ENCODE peak calls at places on chromosomes 12 and 14, in eight cellular contexts. P is K562, T is GM12878, L is endothelial cell of umbilical vein, G is SK-N-SH, I is H1, U is spleen, R is stomach. Q is an unnamed sample. For H3K9me3, the result is how much of the 10 kb centered on the place peaks cover.

GRCh38 chr12:34302131-34302885 is 280.0 kb downstream of the ALG10 start:
- DNase-seq in L (no peak), G (no peak), T (no peak), U (peak), R (no peak), I (no peak), P (no peak), Q (no peak)

GRCh38 chr14:35116242-35116641 is 5.5 kb downstream of the PPP2R3C start:
- DNase-seq in T (no peak), U (no peak), L (no peak), I (no peak), R (no peak), P (no peak), G (no peak), Q (no peak)

GRCh38 chr14:57293851-57294837 is 25.4 kb downstream of the AP5M1 start:
- DNase-seq in G (no peak), I (no peak), L (peak), R (no peak), U (no peak), T (no peak), P (no peak), Q (no peak)

GRCh38 chr14:71626281-71626835 is 305.9 kb upstream of the RGS6 start:
- DNase-seq in P (no peak), R (no peak), G (peak), L (no peak), U (no peak), I (no peak), T (no peak), Q (no peak)

GRCh38 chr12:67327466-67327865 is 58.3 kb downstream of the CAND1 start:
- DNase-seq in I (no peak), G (no peak), T (no peak), L (no peak), U (no peak), R (no peak), P (no peak), Q (no peak)

GRCh38 chr12:94134226-94134795 is 14.1 kb upstream of the PLXNC1 start:
- DNase-seq in L (peak), I (no peak), G (peak), R (no peak), P (peak), U (no peak), T (no peak), Q (no peak)

GRCh38 chr12:95339086-95339788 is 121.6 kb downstream of the VEZT start:
- DNase-seq in G (no peak), P (no peak), R (no peak), U (no peak), I (no peak), L (no peak), T (no peak), Q (no peak)

GRCh38 chr12:11830298-11830937 is 180.9 kb downstream of the ETV6 start:
- DNase-seq in I (no peak), L (no peak), T (peak), G (peak), U (no peak), P (no peak), R (no peak), Q (no peak)

GRCh38 chr12:29726321-29726692 is 57.4 kb downstream of the TMTC1 start:
- DNase-seq in P (no peak), U (no peak), I (no peak), G (no peak), R (no peak), T (no peak), L (peak), Q (peak)

GRCh38 chr14:21866479-21866878 is 192.9 kb upstream of the OR4E1 start:
- DNase-seq in I (no peak), R (no peak), L (peak), G (no peak), U (no peak), P (no peak), T (no peak), Q (no peak)

GRCh38 chr14:31843361-31844091 is 233.6 kb upstream of the ARHGAP5 start:
- DNase-seq in I (no peak), T (no peak), G (no peak), P (no peak), R (no peak), L (peak), U (no peak), Q (no peak)

GRCh38 chr12:14955876-14956811 is 5.3 kb downstream of the ARHGDIB start:
- DNase-seq in R (no peak), G (no peak), I (no peak), T (peak), P (no peak), L (no peak), U (no peak), Q (no peak)

GRCh38 chr14:61498811-61499210 is 177.4 kb downstream of the PRKCH start:
- DNase-seq in G (no peak), R (no peak), U (no peak), L (peak), I (no peak), P (no peak), T (no peak), Q (no peak)

GRCh38 chr12:31387466-31387865 is 61.5 kb upstream of the SINHCAF start:
- DNase-seq in T (no peak), L (no peak), P (no peak), G (no peak), R (no peak), I (peak), U (no peak), Q (no peak)

GRCh38 chr14:44895716-44896115 is 66.0 kb downstream of the KLHL28 start:
- DNase-seq in I (no peak), L (no peak), T (no peak), G (no peak), R (no peak), U (no peak), P (no peak), Q (no peak)

GRCh38 chr14:99481745-99482099 is 513 bp downstream of the CCNK start:
- DNase-seq in R (no peak), L (no peak), I (no peak), T (no peak), P (peak), G (no peak), U (no peak), Q (peak)

GRCh38 chr12:10021342-10021741 is 9.1 kb upstream of the CLEC9A start:
- DNase-seq in T (no peak), P (no peak), G (no peak), I (no peak), L (no peak), R (no peak), U (no peak), Q (no peak)

GRCh38 chr12:14614704-14615121 is 47.0 kb upstream of the PLBD1 start:
- DNase-seq in T (peak), U (no peak), P (no peak), I (no peak), L (no peak), G (no peak), R (no peak), Q (no peak)

GRCh38 chr14:47300801-47301200 is 374.6 kb downstream of the MDGA2 start:
- DNase-seq in T (no peak), U (no peak), G (no peak), R (no peak), I (no peak), L (no peak), P (no peak), Q (no peak)

GRCh38 chr12:47769234-47770085 is 3.6 kb upstream of the SLC48A1 start:
- DNase-seq in P (no peak), U (no peak), L (no peak), G (no peak), I (no peak), R (no peak), T (no peak), Q (no peak)

GRCh38 chr14:93059917-93060545 is 55.7 kb downstream of the ITPK1 start:
- DNase-seq in R (no peak), G (peak), T (no peak), U (no peak), I (no peak), L (no peak), P (no peak), Q (no peak)

GRCh38 chr12:93698307-93699092 is 21.3 kb downstream of the CRADD start:
- DNase-seq in R (no peak), G (no peak), I (no peak), T (no peak), L (no peak), P (no peak), U (no peak), Q (no peak)

GRCh38 chr12:67394600-67394999 is 125.4 kb downstream of the CAND1 start:
- DNase-seq in I (no peak), P (no peak), U (no peak), L (peak), G (no peak), T (no peak), R (no peak), Q (peak)

GRCh38 chr12:85681333-85681732 is 154.9 kb downstream of the RASSF9 start:
- DNase-seq in P (no peak), U (no peak), R (no peak), L (no peak), G (no peak), I (no peak), T (no peak), Q (no peak)

GRCh38 chr12:75781532-75782046 is 250.0 kb downstream of the PHLDA1 start:
- DNase-seq in U (no peak), I (no peak), T (no peak), P (peak), R (no peak), G (no peak), L (peak), Q (no peak)

GRCh38 chr12:122021193-122021821 is 377 bp upstream of the BCL7A start:
- DNase-seq in I (peak), R (no peak), P (no peak), L (peak), U (peak), G (no peak), T (no peak), Q (peak)

GRCh38 chr12:94263011-94263786 is 114.8 kb downstream of the PLXNC1 start:
- DNase-seq in T (peak), U (peak), G (no peak), P (no peak), L (no peak), I (no peak), R (no peak), Q (no peak)

GRCh38 chr12:52210925-52211650 is 19.3 kb upstream of the KRT80 start:
- DNase-seq in U (peak), G (no peak), R (no peak), P (no peak), L (no peak), I (no peak), T (no peak), Q (no peak)

GRCh38 chr14:92702441-92702918 is 45.9 kb downstream of the LGMN start:
- DNase-seq in G (no peak), R (no peak), T (peak), P (no peak), I (no peak), L (no peak), U (peak), Q (no peak)

GRCh38 chr12:851913-852312 is 97.6 kb downstream of the RAD52 start:
- DNase-seq in G (no peak), I (no peak), T (no peak), L (peak), P (no peak), R (no peak), U (no peak), Q (no peak)

GRCh38 chr12:125861299-125862281 is 796.4 kb downstream of the AACS start:
- DNase-seq in P (peak), T (no peak), R (peak), U (peak), G (peak), I (no peak), L (no peak), Q (peak)

GRCh38 chr12:127182018-127182417 is 1085.0 kb upstream of the TMEM132C start:
- DNase-seq in L (no peak), P (no peak), R (no peak), T (no peak), U (no peak), I (no peak), G (no peak), Q (no peak)

GRCh38 chr12:22880331-22880730 is 255.4 kb downstream of the ETNK1 start:
- DNase-seq in L (no peak), T (no peak), G (no peak), I (no peak), U (no peak), P (no peak), R (no peak), Q (no peak)

GRCh38 chr14:97298331-97298730 is 501.1 kb downstream of the VRK1 start:
- DNase-seq in T (no peak), R (no peak), L (no peak), U (no peak), G (peak), I (peak), P (peak), Q (no peak)

GRCh38 chr12:94329366-94329765 is 130.3 kb downstream of the CEP83 start:
- DNase-seq in T (no peak), G (no peak), P (no peak), U (no peak), I (no peak), L (no peak), R (no peak), Q (no peak)

GRCh38 chr12:118035194-118036041 is 18.9 kb downstream of the RFC5 start:
- DNase-seq in L (peak), U (no peak), I (no peak), T (peak), R (no peak), P (no peak), G (peak), Q (no peak)

GRCh38 chr12:85509857-85510256 is 229.8 kb downstream of the ALX1 start:
- DNase-seq in U (no peak), L (no peak), P (no peak), T (peak), R (no peak), I (no peak), G (no peak), Q (no peak)

GRCh38 chr12:73225941-73226340 is 953.8 kb downstream of the TRHDE start:
- DNase-seq in I (no peak), G (no peak), T (no peak), P (no peak), U (no peak), L (no peak), R (no peak), Q (no peak)

GRCh38 chr12:131895640-131896079 is 1.2 kb downstream of the ULK1 start:
- DNase-seq in I (no peak), T (no peak), P (no peak), R (no peak), G (no peak), U (no peak), L (peak), Q (no peak)

GRCh38 chr12:131893605-131894312 is 663 bp upstream of the ULK1 start:
- DNase-seq in P (no peak), U (peak), R (no peak), I (no peak), G (no peak), T (no peak), L (no peak), Q (no peak)

GRCh38 chr12:131892711-131893604 is 1.5 kb upstream of the ULK1 start:
- DNase-seq in R (no peak), I (no peak), G (no peak), L (no peak), U (peak), P (no peak), T (no peak), Q (no peak)

GRCh38 chr12:131894981-131895639 is 688 bp downstream of the ULK1 start:
- DNase-seq in I (peak), P (no peak), R (peak), G (peak), T (no peak), L (peak), U (peak), Q (no peak)

GRCh38 chr12:131894313-131894860 is at the start of gene ULK1:
- DNase-seq in L (peak), I (peak), T (peak), G (peak), R (peak), U (peak), P (peak), Q (peak)
- TF ChIP-seq POLR2AphosphoS5 in L (peak), I (peak), T (peak), G (peak), R (peak), U (peak), P (peak), Q (peak)

DNA sequence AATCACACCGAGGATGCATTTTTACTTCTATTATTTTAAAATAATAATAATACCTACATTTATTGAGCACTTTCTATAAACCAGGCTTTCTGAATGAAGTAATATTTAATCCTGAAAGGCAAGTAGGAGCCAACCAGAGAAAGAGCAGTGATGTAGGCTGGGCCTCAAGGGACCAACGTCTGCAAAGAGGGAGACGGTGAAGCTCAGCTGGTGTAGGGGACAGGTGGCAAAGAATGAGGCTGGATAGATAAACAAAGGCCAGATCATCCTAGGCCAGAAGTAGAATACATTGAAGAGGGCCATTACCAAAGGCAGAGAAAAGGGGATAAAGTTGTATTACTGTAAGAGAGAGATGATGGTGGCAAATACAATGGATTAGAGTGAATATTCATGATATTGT is 810 bp upstream of the TMBIM4 start:
- DNase-seq in U (no peak), P (no peak), T (no peak), I (no peak), L (no peak), R (no peak), G (no peak), Q (no peak)
- H3K27ac ChIP-seq in U (peak), P (no peak), T (no peak), I (no peak), L (no peak), R (peak), G (peak), Q (peak)

DNA sequence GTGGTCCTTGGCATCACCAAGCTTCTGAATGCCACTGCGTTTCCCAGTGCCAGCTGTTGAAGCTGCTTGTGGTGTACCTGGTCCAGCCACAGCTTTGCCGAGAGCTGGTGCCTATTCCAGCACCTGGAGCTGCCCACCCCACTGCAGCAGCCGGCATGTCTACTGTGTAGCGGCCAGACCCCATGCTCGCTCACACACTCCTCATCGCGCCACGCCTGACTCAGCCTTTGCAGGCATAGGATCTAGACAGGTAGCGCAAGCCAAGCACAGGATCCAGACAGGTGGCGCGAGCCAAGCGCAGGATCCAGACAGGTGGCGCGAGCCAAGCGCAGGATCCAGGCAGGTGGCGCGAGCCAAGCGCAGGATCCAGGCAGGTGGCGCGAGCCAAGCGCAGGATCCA is 11.6 kb upstream of the ZNF605 start:
- DNase-seq in G (no peak), U (no peak), R (no peak), P (no peak), T (no peak), I (no peak), L (no peak), Q (no peak)
- H3K9me3 ChIP-seq in G (under half), U (half or more), R (under half), P (under half), T (under half), I (half or more), L (under half), Q (under half)

GRCh38 chr12:19129486-19130223 is at the start of gene PLEKHA5:
- DNase-seq in U (peak), G (peak), R (peak), I (peak), L (peak), P (peak), T (no peak), Q (peak)
- TF ChIP-seq POLR2AphosphoS5 in U (peak), G (no peak), R (no peak), I (peak), L (no peak), P (no peak), T (no peak), Q (no peak)

GRCh38 chr12:106308611-106309010 is 6.1 kb downstream of the TCP11L2 start:
- DNase-seq in T (no peak), I (no peak), L (no peak), G (no peak), R (no peak), P (no peak), U (no peak), Q (no peak)
- H3K27ac ChIP-seq in T (no peak), I (no peak), L (no peak), G (peak), R (no peak), P (no peak), U (no peak), Q (no peak)

GRCh38 chr14:105149146-105149781 is 19.3 kb downstream of the JAG2 start:
- DNase-seq in I (peak), G (no peak), R (no peak), P (no peak), T (no peak), U (peak), L (no peak), Q (no peak)
- H3K9me3 ChIP-seq in I (under half), G (under half), R (under half), P (under half), T (under half), U (under half), L (under half), Q (under half)

GRCh38 chr12:120228291-120229070 is 27.6 kb upstream of the RPLP0 start:
- DNase-seq in T (peak), L (peak), I (peak), R (peak), G (peak), P (peak), U (peak), Q (peak)

GRCh38 chr12:120230326-120230973 is 29.5 kb upstream of the RPLP0 start:
- DNase-seq in T (no peak), I (peak), G (peak), L (peak), U (no peak), P (peak), R (peak), Q (peak)

GRCh38 chr12:120229071-120229582 is 28.2 kb upstream of the RPLP0 start:
- DNase-seq in I (no peak), T (no peak), L (no peak), G (peak), U (no peak), R (no peak), P (peak), Q (no peak)

GRCh38 chr12:120230974-120231315 is 30.0 kb upstream of the RPLP0 start:
- DNase-seq in T (no peak), L (no peak), R (no peak), P (no peak), G (no peak), I (no peak), U (no peak), Q (no peak)

GRCh38 chr12:120229583-120230325 is 28.8 kb upstream of the RPLP0 start:
- DNase-seq in P (no peak), T (no peak), I (no peak), R (no peak), G (peak), L (no peak), U (no peak), Q (no peak)
- TF ChIP-seq POLR2AphosphoS5 in P (no peak), T (no peak), I (no peak), R (no peak), G (no peak), L (no peak), U (peak), Q (no peak)